ENCODE peak calls at places on chromosomes 3 and 15, in five cellular contexts. H is upper lobe of right lung, J is K562, O is endodermal cell, A is coronary artery. D is an unnamed sample.

GRCh38 chr3:54443572-54444161 is 321.3 kb downstream of the CACNA2D3 start:
- DNase-seq in H (no peak), J (no peak), O (no peak), A (no peak), D (no peak)

GRCh38 chr3:8516783-8517182 is 15.2 kb downstream of the LMCD1 start:
- DNase-seq in H (no peak), J (no peak), O (no peak), A (no peak), D (no peak)

GRCh38 chr3:42891042-42891441 is 14.9 kb upstream of the ZNF662 start:
- DNase-seq in H (no peak), J (no peak), O (peak), A (no peak), D (no peak)

GRCh38 chr3:141625506-141625905 is 112.6 kb upstream of the RNF7 start:
- DNase-seq in H (no peak), J (no peak), O (no peak), A (no peak), D (no peak)

GRCh38 chr15:39242345-39242744 is 338.5 kb upstream of the THBS1 start:
- DNase-seq in H (no peak), J (no peak), O (no peak), A (no peak), D (no peak)

GRCh38 chr15:92069308-92070244 is 216.1 kb downstream of the SLCO3A1 start:
- DNase-seq in H (peak), J (no peak), O (no peak), A (peak), D (peak)

GRCh38 chr3:12677616-12678015 is 13.7 kb upstream of the RAF1 start:
- DNase-seq in H (no peak), J (no peak), O (no peak), A (no peak), D (no peak)

GRCh38 chr3:182244222-182244971 is 532.7 kb downstream of the SOX2 start:
- DNase-seq in H (no peak), J (no peak), O (no peak), A (no peak), D (no peak)

GRCh38 chr3:123424321-123424998 is 24.4 kb downstream of the ADCY5 start:
- DNase-seq in H (no peak), J (no peak), O (no peak), A (no peak), D (no peak)

GRCh38 chr3:48695113-48695753 is 9.5 kb upstream of the NCKIPSD start:
- DNase-seq in H (peak), J (peak), O (peak), A (peak), D (peak)

GRCh38 chr15:41832875-41833274 is 5.0 kb downstream of the JMJD7 start:
- DNase-seq in H (peak), J (no peak), O (no peak), A (no peak), D (no peak)

GRCh38 chr3:16253601-16254000 is 11.1 kb downstream of the DPH3 start:
- DNase-seq in H (peak), J (no peak), O (no peak), A (no peak), D (no peak)

GRCh38 chr3:97691354-97691753 is 73.2 kb upstream of the ARL6 start:
- DNase-seq in H (no peak), J (no peak), O (no peak), A (no peak), D (no peak)

GRCh38 chr3:14716593-14716992 is 41.7 kb downstream of the C3orf20 start:
- DNase-seq in H (no peak), J (no peak), O (no peak), A (no peak), D (no peak)

GRCh38 chr15:39181901-39182300 is 399.0 kb upstream of the THBS1 start:
- DNase-seq in H (no peak), J (no peak), O (no peak), A (no peak), D (no peak)

GRCh38 chr15:74768099-74768770 is 13.6 kb upstream of the CSK start:
- DNase-seq in H (no peak), J (no peak), O (no peak), A (no peak), D (no peak)

GRCh38 chr15:57401546-57401945 is 25.2 kb downstream of the CGNL1 start:
- DNase-seq in H (no peak), J (no peak), O (no peak), A (no peak), D (no peak)

GRCh38 chr3:87811953-87812352 is 246.9 kb downstream of the CGGBP1 start:
- DNase-seq in H (no peak), J (no peak), O (no peak), A (no peak), D (no peak)

GRCh38 chr3:50146316-50146901 is 8.7 kb upstream of the SEMA3F start:
- DNase-seq in H (no peak), J (no peak), O (peak), A (no peak), D (no peak)

GRCh38 chr15:60272623-60273022 is 125.2 kb downstream of the ANXA2 start:
- DNase-seq in H (no peak), J (no peak), O (peak), A (no peak), D (no peak)

GRCh38 chr15:87267798-87268197 is 988.7 kb downstream of the NTRK3 start:
- DNase-seq in H (no peak), J (no peak), O (no peak), A (no peak), D (no peak)

GRCh38 chr3:100120693-100121092 is 6.4 kb upstream of the FILIP1L start:
- DNase-seq in H (no peak), J (no peak), O (no peak), A (no peak), D (no peak)

GRCh38 chr3:53156368-53156834 is 4.6 kb upstream of the PRKCD start:
- DNase-seq in H (peak), J (peak), O (peak), A (no peak), D (no peak)

GRCh38 chr15:97904196-97904572 is 56.3 kb upstream of the ARRDC4 start:
- DNase-seq in H (peak), J (peak), O (peak), A (no peak), D (peak)

GRCh38 chr3:46114324-46114988 is 87.2 kb upstream of the XCR1 start:
- DNase-seq in H (no peak), J (no peak), O (no peak), A (no peak), D (peak)

GRCh38 chr3:190320594-190321362 is 1.5 kb downstream of the CLDN1 start:
- DNase-seq in H (no peak), J (no peak), O (no peak), A (no peak), D (no peak)

GRCh38 chr15:39312984-39313383 is 267.9 kb upstream of the THBS1 start:
- DNase-seq in H (no peak), J (no peak), O (no peak), A (no peak), D (no peak)

GRCh38 chr15:60555814-60556213 is 76.9 kb upstream of the ICE2 start:
- DNase-seq in H (no peak), J (no peak), O (no peak), A (no peak), D (no peak)

GRCh38 chr3:65894679-65895078 is 144.0 kb downstream of the MAGI1 start:
- DNase-seq in H (no peak), J (no peak), O (no peak), A (no peak), D (no peak)

GRCh38 chr15:83733206-83733605 is 79.3 kb downstream of the ADAMTSL3 start:
- DNase-seq in H (no peak), J (no peak), O (peak), A (no peak), D (peak)

GRCh38 chr3:25885544-25885943 is 95.7 kb downstream of the OXSM start:
- DNase-seq in H (no peak), J (no peak), O (no peak), A (no peak), D (no peak)

GRCh38 chr15:36671017-36671416 is 91.6 kb downstream of the CDIN1 start:
- DNase-seq in H (no peak), J (no peak), O (no peak), A (no peak), D (no peak)

GRCh38 chr3:127065561-127066270 is 82.8 kb downstream of the PLXNA1 start:
- DNase-seq in H (peak), J (no peak), O (no peak), A (no peak), D (no peak)

GRCh38 chr3:19543212-19543841 is 390.7 kb downstream of the EFHB start:
- DNase-seq in H (no peak), J (no peak), O (peak), A (no peak), D (peak)

GRCh38 chr15:98421419-98422085 is 226.8 kb upstream of the IGF1R start:
- DNase-seq in H (peak), J (peak), O (peak), A (no peak), D (peak)

GRCh38 chr15:75727851-75728715 is 15.4 kb upstream of the CSPG4 start:
- DNase-seq in H (peak), J (no peak), O (peak), A (no peak), D (peak)

GRCh38 chr15:90154861-90155626 is 46.1 kb upstream of the SEMA4B start:
- DNase-seq in H (no peak), J (peak), O (no peak), A (no peak), D (peak)

GRCh38 chr3:169953462-169954141 is 13.0 kb upstream of the SEC62 start:
- DNase-seq in H (no peak), J (no peak), O (no peak), A (no peak), D (no peak)

GRCh38 chr3:128242818-128243601 is 89.7 kb downstream of the EEFSEC start:
- DNase-seq in H (no peak), J (no peak), O (no peak), A (no peak), D (no peak)

GRCh38 chr3:144900366-144900765 is 928.7 kb downstream of the DIPK2A start:
- DNase-seq in H (no peak), J (no peak), O (no peak), A (no peak), D (no peak)
- H3K4me3 ChIP-seq in H (no peak), J (no peak), O (no peak), A (no peak), D (no peak)

DNA sequence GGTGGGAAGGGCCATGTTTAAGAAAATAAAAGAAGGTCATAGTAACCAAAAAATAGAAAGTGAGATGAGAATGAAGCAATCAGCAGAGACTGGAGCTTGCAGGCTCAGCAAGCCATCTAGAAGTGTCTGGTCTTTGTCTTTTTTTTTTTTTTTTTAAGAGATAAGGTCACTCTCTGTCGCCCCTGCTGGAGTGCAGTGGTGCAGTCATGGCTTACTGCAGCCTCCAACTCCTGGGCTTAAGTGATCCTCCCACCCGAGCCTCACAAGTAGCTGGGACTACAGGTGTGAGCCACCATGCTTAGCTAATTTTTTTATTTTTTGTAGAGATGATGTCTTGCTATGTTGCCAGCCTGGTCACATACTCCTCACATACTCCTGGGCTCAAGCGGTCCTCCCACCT is 36.2 kb downstream of the GXYLT2 start:
- DNase-seq in H (no peak), J (no peak), O (peak), A (no peak), D (peak)
- TF ChIP-seq CTCF in H (no peak), J (peak), O (peak), A (no peak), D (peak)

DNA sequence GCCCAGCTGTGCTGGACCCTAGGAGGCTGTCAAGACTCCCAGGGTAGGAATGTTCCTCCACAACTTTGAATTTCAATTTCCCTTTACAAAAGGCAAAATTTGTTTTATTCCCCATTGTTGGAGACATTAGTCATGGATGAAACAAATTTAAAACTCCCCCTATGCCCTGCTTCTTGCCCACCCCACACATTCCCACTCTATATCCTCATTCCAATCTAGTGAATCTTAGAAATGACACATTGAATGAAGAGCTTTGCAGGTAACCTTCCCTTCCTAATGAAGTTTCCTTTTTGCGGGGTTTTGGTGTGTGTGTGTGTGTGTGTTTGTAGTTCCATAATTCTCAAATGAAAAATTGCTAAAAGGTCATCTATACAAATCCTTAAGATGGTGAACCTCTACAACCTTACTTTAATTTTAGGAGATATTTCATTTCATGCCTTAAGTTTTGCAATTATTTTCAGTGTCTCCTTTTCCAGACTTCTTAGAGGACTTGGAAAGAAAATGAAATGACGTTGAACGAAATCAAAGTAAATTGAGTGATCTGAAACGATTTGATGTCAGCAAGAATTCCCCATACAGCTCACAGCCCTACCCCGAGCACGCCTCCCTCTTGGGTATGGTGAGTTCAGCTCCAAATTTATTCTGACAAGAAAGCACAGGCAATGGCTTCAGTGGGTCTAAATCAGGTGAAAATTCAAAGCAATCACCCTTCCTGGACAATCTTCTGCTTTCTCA is 72.4 kb downstream of the CCNL1 start:
- DNase-seq in H (no peak), J (no peak), O (no peak), A (no peak), D (no peak)
- H3K4me3 ChIP-seq in H (peak), J (no peak), O (peak), A (peak), D (no peak)

DNA sequence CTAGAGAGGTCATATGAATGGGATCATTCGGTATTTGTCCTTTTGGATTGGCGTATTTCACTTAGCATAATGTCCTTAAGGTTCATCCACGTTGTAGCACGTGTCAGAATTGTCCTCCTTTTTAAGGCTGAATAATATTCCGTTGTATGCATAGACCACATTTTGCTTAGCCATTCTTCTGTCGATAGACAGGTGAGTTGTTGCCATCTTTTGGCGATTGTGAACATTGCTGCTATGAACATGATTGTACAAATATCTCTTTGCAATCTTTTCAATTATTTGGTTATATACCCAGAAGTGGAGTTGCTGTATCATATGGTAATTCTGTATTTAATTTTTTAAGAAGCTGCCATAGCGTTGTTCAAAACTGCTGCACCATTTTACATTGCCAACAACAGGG is 52.4 kb upstream of the GOLGA8J start:
- DNase-seq in H (no peak), J (no peak), O (no peak), A (no peak), D (no peak)
- TF ChIP-seq CTCF in H (no peak), J (peak), O (no peak), A (no peak), D (peak)

GRCh38 chr3:61824553-61825135 is 263.3 kb downstream of the PTPRG start:
- DNase-seq in H (no peak), J (no peak), O (no peak), A (no peak), D (no peak)
- H3K4me3 ChIP-seq in H (no peak), J (no peak), O (no peak), A (no peak), D (no peak)